ENCODE peak calls at places on chromosomes 4 and X, in eight cellular contexts. M is GM23338, I is GM23248, T is PC-3, B is OCI-LY7, J is hepatocyte, Z is HCT116, V is PC-9. W is an unnamed sample.

GRCh38 chrX:17242470-17242869 is 132.5 kb upstream of the NHS start:
- DNase-seq in M (peak; percentile 62), I (peak; percentile 52), T (peak; percentile 78), B (peak; percentile 21), J (peak; percentile 62), Z (peak; percentile 34), V (peak; percentile 35), W (peak; percentile 31)

GRCh38 chrX:17608898-17609297 is 128.4 kb upstream of the SCML1 start:
- DNase-seq in M (no peak), I (no peak), T (peak; percentile 83), B (no peak), J (no peak), Z (no peak), V (peak; percentile 93), W (no peak)

GRCh38 chr4:154559141-154559841 is 3.5 kb upstream of the FGB start:
- DNase-seq in M (peak; percentile 80), I (peak; percentile 67), T (peak; percentile 78), B (peak; percentile 31), J (peak; percentile 80), Z (peak; percentile 44), V (no peak), W (peak; percentile 37)

GRCh38 chrX:108494416-108495095 is 54.9 kb downstream of the COL4A5 start:
- DNase-seq in M (no peak), I (peak; percentile 15), T (no peak), B (no peak), J (no peak), Z (no peak), V (no peak), W (no peak)

GRCh38 chr4:94714761-94715160 is 43.0 kb upstream of the BMPR1B start:
- DNase-seq in M (no peak), I (peak; percentile 91), T (no peak), B (no peak), J (no peak), Z (no peak), V (no peak), W (no peak)

GRCh38 chr4:20337261-20337664 is 85.6 kb downstream of the SLIT2 start:
- DNase-seq in M (no peak), I (no peak), T (no peak), B (no peak), J (no peak), Z (no peak), V (no peak), W (no peak)

GRCh38 chrX:102043380-102043779 is 82.1 kb upstream of the TCEAL2 start:
- DNase-seq in M (no peak), I (no peak), T (no peak), B (no peak), J (no peak), Z (no peak), V (no peak), W (no peak)

GRCh38 chrX:116240446-116240845 is 69.9 kb downstream of the AGTR2 start:
- DNase-seq in M (no peak), I (no peak), T (peak; percentile 87), B (no peak), J (no peak), Z (no peak), V (peak; percentile 76), W (no peak)

GRCh38 chrX:4249401-4249800 is 536.0 kb upstream of the PRKX start:
- DNase-seq in M (no peak), I (no peak), T (no peak), B (no peak), J (no peak), Z (no peak), V (no peak), W (no peak)

GRCh38 chrX:4253092-4253491 is 539.6 kb upstream of the PRKX start:
- DNase-seq in M (no peak), I (no peak), T (no peak), B (peak; percentile 58), J (no peak), Z (no peak), V (no peak), W (peak; percentile 7)
- H3K4me2 ChIP-seq in M (no peak overlapping the region), I (no peak overlapping the region), T (no peak overlapping the region), B (peak overlapping the region; percentile 46), J (no peak overlapping the region), Z (no peak overlapping the region), V (no peak overlapping the region), W (peak overlapping the region; percentile 37)

DNA sequence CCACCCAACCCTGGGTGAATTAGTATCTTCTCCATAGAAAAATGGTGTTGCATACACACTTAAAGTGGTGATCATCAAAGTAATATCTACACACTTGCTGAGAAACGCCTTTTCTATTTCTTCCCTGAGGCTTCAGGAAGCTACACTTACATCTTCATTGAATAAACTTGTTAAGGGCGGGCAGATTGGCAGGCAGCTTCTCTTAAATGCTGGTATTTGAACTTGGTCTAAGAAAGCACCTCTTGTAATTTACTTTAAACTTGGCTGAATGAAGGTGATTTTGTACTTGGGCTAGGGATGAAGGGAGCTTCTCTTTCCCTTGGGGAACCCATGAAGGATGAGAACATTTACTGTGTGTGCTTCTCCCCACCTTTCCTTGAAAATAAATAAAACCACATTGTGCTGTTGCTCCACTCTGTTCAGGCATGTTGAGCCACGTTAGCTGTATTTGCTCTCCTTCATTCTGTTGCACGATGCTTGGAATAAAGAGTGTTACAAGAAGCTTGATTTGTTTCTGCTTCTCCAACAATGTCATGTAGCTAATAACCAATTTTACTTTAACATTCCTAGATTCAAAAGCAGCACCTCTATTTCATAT is 430.1 kb downstream of the ANKRD50 start:
- DNase-seq in M (no peak), I (no peak), T (no peak), B (no peak), J (no peak), Z (no peak), V (no peak), W (no peak)
- H3K27ac ChIP-seq in M (no peak overlapping the region), I (no peak overlapping the region), T (no peak overlapping the region), B (no peak overlapping the region), J (no peak overlapping the region), Z (no peak overlapping the region), V (no peak overlapping the region), W (no peak overlapping the region)

GRCh38 chr4:44912980-44913379 is 186.6 kb upstream of the GNPDA2 start:
- DNase-seq in M (no peak), I (no peak), T (no peak), B (no peak), J (no peak), Z (no peak), V (no peak), W (no peak)
- H3K9me2 ChIP-seq in M (no peaks in the 10 kb centered on the region), I (no peaks in the 10 kb centered on the region), T (no peaks in the 10 kb centered on the region), B (no peaks in the 10 kb centered on the region), J (no peaks in the 10 kb centered on the region), Z (no peaks in the 10 kb centered on the region), V (no peaks in the 10 kb centered on the region), W (no peaks in the 10 kb centered on the region)

GRCh38 chr4:81743731-81744465 is 272.2 kb upstream of the RASGEF1B start:
- DNase-seq in M (no peak), I (no peak), T (no peak), B (no peak), J (no peak), Z (no peak), V (no peak), W (no peak)

GRCh38 chr4:81751531-81752291 is 280.0 kb upstream of the RASGEF1B start:
- DNase-seq in M (no peak), I (no peak), T (no peak), B (no peak), J (no peak), Z (no peak), V (no peak), W (no peak)

GRCh38 chr4:81746071-81746470 is 274.4 kb upstream of the RASGEF1B start:
- DNase-seq in M (no peak), I (no peak), T (no peak), B (no peak), J (no peak), Z (no peak), V (no peak), W (no peak)

GRCh38 chr4:81745076-81745475 is 273.4 kb upstream of the RASGEF1B start:
- DNase-seq in M (no peak), I (no peak), T (no peak), B (no peak), J (no peak), Z (no peak), V (no peak), W (no peak)

GRCh38 chr4:81747242-81747930 is 275.7 kb upstream of the RASGEF1B start:
- DNase-seq in M (no peak), I (no peak), T (no peak), B (no peak), J (no peak), Z (no peak), V (no peak), W (peak; percentile 16)
- H3K4me2 ChIP-seq in M (no peak overlapping the region), I (no peak overlapping the region), T (no peak overlapping the region), B (no peak overlapping the region), J (no peak overlapping the region), Z (no peak overlapping the region), V (no peak overlapping the region), W (no peak overlapping the region)

GRCh38 chr4:7868430-7868775 is 71.3 kb downstream of the AFAP1 start:
- DNase-seq in M (no peak), I (no peak), T (no peak), B (no peak), J (no peak), Z (no peak), V (no peak), W (no peak)

GRCh38 chr4:7867701-7868429 is 71.8 kb downstream of the AFAP1 start:
- DNase-seq in M (no peak), I (peak; percentile 66), T (peak; percentile 56), B (no peak), J (no peak), Z (no peak), V (no peak), W (no peak)

GRCh38 chr4:7868892-7869471 is 70.7 kb downstream of the AFAP1 start:
- DNase-seq in M (no peak), I (no peak), T (no peak), B (no peak), J (no peak), Z (no peak), V (no peak), W (no peak)

GRCh38 chr4:7865533-7865932 is 74.1 kb downstream of the AFAP1 start:
- DNase-seq in M (no peak), I (no peak), T (no peak), B (no peak), J (no peak), Z (no peak), V (no peak), W (no peak)

GRCh38 chr4:7867191-7867590 is 72.5 kb downstream of the AFAP1 start:
- DNase-seq in M (no peak), I (no peak), T (no peak), B (no peak), J (no peak), Z (no peak), V (no peak), W (no peak)
- H3K27ac ChIP-seq in M (no peak overlapping the region), I (peak overlapping the region; percentile 29), T (peak overlapping the region; percentile 83), B (no peak overlapping the region), J (no peak overlapping the region), Z (no peak overlapping the region), V (no peak overlapping the region), W (no peak overlapping the region)